ENCODE peak calls at places on chromosomes 13 and 19, in four cellular contexts. M is adrenal gland, Z is omental fat pad, N is AG10803. K is an unnamed sample.
A peak's percentile ranks its signal among the peaks of the same experiment; 100 is the strongest.

GRCh38 chr13:46947425-46948191 is 50.8 kb upstream of the HTR2A start:
- DNase-seq in M (no peak), Z (no peak), N (no peak), K (no peak)

GRCh38 chr13:76522083-76522755 is 364.0 kb downstream of the KCTD12 start:
- DNase-seq in N (peak; percentile 24), Z (no peak), M (no peak), K (no peak)

GRCh38 chr13:113226873-113227272 is 17.5 kb downstream of the CUL4A start:
- DNase-seq in M (no peak), Z (no peak), N (no peak), K (no peak)

GRCh38 chr19:51439021-51439465 is 19.2 kb downstream of the SIGLEC8 start:
- DNase-seq in Z (no peak), N (peak; percentile 8), M (no peak), K (no peak)

GRCh38 chr19:23983406-23983805 is 68.7 kb downstream of the ZNF726 start:
- DNase-seq in M (no peak), Z (no peak), N (no peak), K (no peak)

GRCh38 chr13:35599385-35599784 is 122.9 kb upstream of the MAB21L1 start:
- DNase-seq in Z (no peak), M (no peak), N (peak; percentile 12), K (no peak)

GRCh38 chr13:94480672-94481145 is 1.2 kb upstream of the DCT start:
- DNase-seq in Z (no peak), N (peak; percentile 86), M (no peak), K (no peak)

GRCh38 chr13:59416561-59416960 is 747.2 kb downstream of the DIAPH3 start:
- DNase-seq in N (no peak), M (no peak), Z (no peak), K (no peak)

GRCh38 chr13:94858856-94859811 is 146.8 kb upstream of the SOX21 start:
- DNase-seq in Z (no peak), N (peak; percentile 47), M (peak; percentile 39), K (no peak)

GRCh38 chr13:106619688-106620555 is 52.0 kb upstream of the ARGLU1 start:
- DNase-seq in N (peak; percentile 72), M (peak; percentile 53), Z (no peak), K (peak; percentile 27)

GRCh38 chr19:42176990-42177685 is 40.3 kb downstream of the DEDD2 start:
- DNase-seq in N (peak; percentile 73), M (peak; percentile 73), Z (peak; percentile 46), K (peak; percentile 47)

GRCh38 chr13:26019881-26020535 is 31.8 kb downstream of the SHISA2 start:
- DNase-seq in N (peak; percentile 89), Z (no peak), M (no peak), K (no peak)

GRCh38 chr13:72535076-72535475 is 192.4 kb downstream of the MZT1 start:
- DNase-seq in Z (no peak), N (no peak), M (no peak), K (no peak)

GRCh38 chr19:58229255-58229639 is 533 bp downstream of the ZNF544 start:
- DNase-seq in M (peak; percentile 24), Z (no peak), N (no peak), K (no peak)

GRCh38 chr19:56321981-56322558 is 7.4 kb upstream of the ZSCAN5A start:
- DNase-seq in Z (no peak), N (no peak), M (no peak), K (no peak)

GRCh38 chr13:41722684-41723083 is 238.2 kb downstream of the VWA8 start:
- DNase-seq in M (no peak), N (no peak), Z (no peak), K (no peak)

GRCh38 chr13:102460806-102461205 is 59.0 kb upstream of the FGF14 start:
- DNase-seq in Z (no peak), N (no peak), M (no peak), K (no peak)

GRCh38 chr13:52010890-52011689 is at the start of gene ATP7B:
- DNase-seq in N (no peak), M (no peak), Z (no peak), K (no peak)

GRCh38 chr19:19554074-19555023 is 16.3 kb downstream of the CILP2 start:
- DNase-seq in Z (peak; percentile 58), M (no peak), N (peak; percentile 40), K (no peak)

GRCh38 chr19:13010038-13010991 is 15.0 kb downstream of the NFIX start:
- DNase-seq in N (no peak), Z (no peak), M (no peak), K (no peak)

GRCh38 chr13:20351279-20352022 is 119.3 kb upstream of the GJB6 start:
- DNase-seq in M (no peak), Z (no peak), N (peak; percentile 89), K (no peak)

GRCh38 chr13:30443957-30444404 is 21.7 kb downstream of the UBE2L5 start:
- DNase-seq in M (no peak), N (no peak), Z (no peak), K (no peak)

GRCh38 chr19:18021121-18021755 is 13.3 kb downstream of the ARRDC2 start:
- DNase-seq in M (peak; percentile 94), Z (no peak), N (peak; percentile 82), K (no peak)

GRCh38 chr19:15846923-15847322 is 31.5 kb upstream of the OR10H1 start:
- DNase-seq in M (no peak), Z (no peak), N (no peak), K (no peak)

GRCh38 chr13:114019367-114019766 is 45.5 kb upstream of the C13orf46 start:
- DNase-seq in N (no peak), M (no peak), Z (no peak), K (no peak)

GRCh38 chr19:43553656-43554055 is 20.7 kb downstream of the ZNF575 start:
- DNase-seq in M (no peak), N (no peak), Z (no peak), K (peak; percentile 75)

DNA sequence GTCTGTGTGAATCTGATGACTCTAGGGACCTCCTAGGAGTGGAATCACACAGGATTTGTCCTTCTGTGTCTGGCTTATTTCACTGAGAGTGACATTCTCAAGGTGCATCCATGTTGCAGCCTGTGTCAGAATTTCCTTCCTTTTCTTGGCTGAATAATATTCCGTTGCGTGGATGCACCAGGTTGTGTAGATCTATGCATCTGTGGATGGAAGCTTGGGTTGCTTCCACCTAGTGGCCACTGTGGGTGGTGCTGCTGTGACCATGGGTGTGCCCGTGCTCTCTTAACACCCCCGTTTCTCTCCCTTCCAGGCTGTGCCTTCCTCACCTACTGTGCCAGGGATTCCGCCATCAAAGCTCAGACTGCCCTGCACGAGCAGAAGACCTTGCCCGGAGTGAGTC is 26.2 kb downstream of the CELF5 start:
- DNase-seq in Z (no peak), N (no peak), M (no peak), K (no peak)
- TF ChIP-seq CTCF in Z (no peak), N (peak; percentile 58), M (peak; percentile 17), K (peak; percentile 35)

GRCh38 chr19:3977242-3978143 is 6.6 kb upstream of the DAPK3 start:
- DNase-seq in Z (no peak), N (no peak), M (no peak), K (no peak)
- TF ChIP-seq CTCF in Z (no peak), N (no peak), M (no peak), K (no peak)

GRCh38 chr19:40363128-40363527 is 14.6 kb downstream of the PLD3 start:
- DNase-seq in Z (no peak), N (no peak), M (no peak), K (no peak)
- TF ChIP-seq CTCF in Z (no peak), N (no peak), M (no peak), K (no peak)

DNA sequence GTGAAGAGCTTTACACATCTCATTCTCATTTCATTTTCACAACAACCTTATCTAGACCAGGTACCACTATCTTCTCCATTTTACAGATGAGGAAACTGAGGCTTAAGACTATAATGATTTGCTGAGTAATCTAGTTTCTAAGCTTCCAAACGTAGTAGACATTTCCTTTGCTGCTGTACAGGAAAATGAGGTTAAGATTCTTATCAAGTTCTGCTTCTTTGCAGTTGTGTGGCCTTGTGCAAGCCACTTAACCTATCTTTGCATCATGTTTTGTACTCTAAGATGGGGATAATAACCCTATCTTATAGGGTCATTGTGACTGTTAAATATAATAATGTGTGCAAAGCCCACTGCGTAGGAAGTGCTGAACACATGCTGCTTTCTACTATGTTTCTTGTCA is 307.9 kb downstream of the HS6ST3 start:
- DNase-seq in M (no peak), Z (no peak), N (no peak), K (no peak)
- TF ChIP-seq CTCF in M (no peak), Z (no peak), N (no peak), K (no peak)

GRCh38 chr19:7739211-7739752 is 7.4 kb upstream of the CLEC4G start:
- DNase-seq in M (no peak), Z (no peak), N (no peak), K (peak; percentile 84)
- TF ChIP-seq CTCF in M (no peak), Z (no peak), N (no peak), K (no peak)

GRCh38 chr13:98187862-98188261 is 10.8 kb upstream of the RNF113B start:
- DNase-seq in Z (no peak), M (no peak), N (no peak), K (no peak)

GRCh38 chr13:98190889-98191444 is 13.9 kb upstream of the RNF113B start:
- DNase-seq in Z (no peak), N (no peak), M (no peak), K (no peak)

GRCh38 chr13:98188544-98189166 is 11.6 kb upstream of the RNF113B start:
- DNase-seq in Z (no peak), N (no peak), M (no peak), K (no peak)

GRCh38 chr13:98192008-98192407 is 14.9 kb upstream of the RNF113B start:
- DNase-seq in M (no peak), Z (no peak), N (no peak), K (no peak)

DNA sequence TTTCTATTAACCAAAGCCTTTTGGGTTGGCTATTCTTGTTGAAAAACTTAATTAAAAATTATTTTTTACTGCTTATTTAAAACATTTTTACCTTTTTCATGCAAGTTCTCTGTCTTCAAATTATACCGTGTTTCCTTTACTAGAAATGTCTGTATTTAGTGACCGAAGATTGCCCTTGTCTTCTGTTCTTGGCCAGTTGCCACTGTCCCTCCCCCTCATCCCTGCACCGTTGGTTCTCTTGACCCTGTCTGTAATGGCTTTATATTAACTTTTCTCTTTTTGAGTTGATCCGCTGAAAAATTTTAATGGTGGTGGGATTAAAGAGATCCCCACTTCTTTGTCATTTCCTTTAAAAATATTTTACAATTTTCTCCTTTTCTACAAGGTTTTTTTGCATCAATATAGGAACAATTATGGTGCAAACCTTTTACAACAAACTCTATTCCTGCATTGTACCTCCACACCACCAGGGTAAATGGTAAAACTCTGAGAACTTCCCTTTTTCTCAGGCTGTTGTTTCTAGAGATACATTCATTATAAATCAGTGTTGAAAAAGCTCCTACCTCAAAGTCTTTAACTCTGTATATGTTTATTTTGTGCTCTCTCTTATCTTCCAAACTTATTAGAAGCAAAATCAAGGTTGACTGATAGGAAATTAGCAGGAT is 12.9 kb upstream of the RNF113B start:
- DNase-seq in Z (no peak), M (peak; percentile 59), N (no peak), K (no peak)
- TF ChIP-seq CTCF in Z (no peak), M (no peak), N (peak; percentile 12), K (no peak)

K was measured in D721Med.